ENCODE peak calls at places on chromosomes 3 and 15, in four cellular contexts. S, C, I and L are unnamed samples.

GRCh38 chr3:100329800-100330489 is 4.6 kb upstream of the NIT2 start:
- DNase-seq in C (no peak), S (no peak), I (no peak), L (no peak)

GRCh38 chr3:123623346-123623880 is 38.6 kb upstream of the HACD2 start:
- DNase-seq in C (peak), S (no peak), I (no peak), L (no peak)

GRCh38 chr3:175222356-175222755 is 363.2 kb downstream of the NAALADL2 start:
- DNase-seq in S (no peak), I (no peak), C (no peak), L (no peak)

GRCh38 chr3:122295286-122295685 is 29.8 kb upstream of the CSTA start:
- DNase-seq in I (no peak), S (no peak), C (no peak), L (no peak)

GRCh38 chr3:15300318-15301078 is 31.9 kb downstream of the SH3BP5 start:
- DNase-seq in C (peak), S (no peak), I (no peak), L (no peak)

GRCh38 chr3:59809750-59810444 is 760.1 kb upstream of the CFAP20DC start:
- DNase-seq in I (peak), S (no peak), C (peak), L (no peak)

GRCh38 chr3:120139140-120139539 is 44.9 kb upstream of the GSK3B start:
- DNase-seq in S (no peak), I (no peak), C (no peak), L (no peak)

GRCh38 chr15:26864664-26865191 is 2.1 kb upstream of the GABRA5 start:
- DNase-seq in S (peak), I (no peak), C (peak), L (no peak)

GRCh38 chr3:42705039-42705767 is 2.6 kb upstream of the HHATL start:
- DNase-seq in I (no peak), C (no peak), S (no peak), L (no peak)

GRCh38 chr15:87267798-87268197 is 988.7 kb downstream of the NTRK3 start:
- DNase-seq in C (peak), I (no peak), S (no peak), L (no peak)

GRCh38 chr3:43455233-43455632 is 166.6 kb downstream of the ANO10 start:
- DNase-seq in S (no peak), I (no peak), C (peak), L (no peak)

GRCh38 chr3:126916546-126916945 is 66.4 kb upstream of the PLXNA1 start:
- DNase-seq in I (no peak), C (no peak), S (no peak), L (no peak)

GRCh38 chr15:77107531-77108355 is 36.8 kb upstream of the TSPAN3 start:
- DNase-seq in S (peak), I (peak), C (no peak), L (peak)

GRCh38 chr15:85762039-85762755 is 32.5 kb downstream of the KLHL25 start:
- DNase-seq in S (no peak), I (no peak), C (no peak), L (no peak)

GRCh38 chr15:51687565-51687964 is 6.3 kb downstream of the SCG3 start:
- DNase-seq in S (no peak), I (no peak), C (no peak), L (no peak)

GRCh38 chr3:177035678-177036077 is 161.6 kb downstream of the TBL1XR1 start:
- DNase-seq in I (no peak), S (no peak), C (no peak), L (no peak)

GRCh38 chr15:35319354-35319753 is 226.6 kb downstream of the DPH6 start:
- DNase-seq in S (no peak), C (peak), I (no peak), L (no peak)

GRCh38 chr3:169678122-169678521 is 14.6 kb upstream of the MECOM start:
- DNase-seq in S (no peak), I (no peak), C (no peak), L (no peak)

GRCh38 chr15:62240697-62241096 is 75.6 kb upstream of the C2CD4B start:
- DNase-seq in I (no peak), C (no peak), S (no peak), L (no peak)

GRCh38 chr15:62244762-62245161 is 79.7 kb upstream of the C2CD4B start:
- DNase-seq in I (no peak), S (no peak), C (no peak), L (no peak)

GRCh38 chr15:62242999-62243398 is 77.9 kb upstream of the C2CD4B start:
- DNase-seq in C (no peak), I (no peak), S (no peak), L (no peak)

GRCh38 chr15:62240121-62240520 is 75.0 kb upstream of the C2CD4B start:
- DNase-seq in S (no peak), I (no peak), C (no peak), L (no peak)

GRCh38 chr15:62241135-62241770 is 76.2 kb upstream of the C2CD4B start:
- DNase-seq in I (no peak), C (peak), S (peak), L (no peak)
- TF ChIP-seq CTCF in I (no peak), C (no peak), S (peak), L (no peak)

DNA sequence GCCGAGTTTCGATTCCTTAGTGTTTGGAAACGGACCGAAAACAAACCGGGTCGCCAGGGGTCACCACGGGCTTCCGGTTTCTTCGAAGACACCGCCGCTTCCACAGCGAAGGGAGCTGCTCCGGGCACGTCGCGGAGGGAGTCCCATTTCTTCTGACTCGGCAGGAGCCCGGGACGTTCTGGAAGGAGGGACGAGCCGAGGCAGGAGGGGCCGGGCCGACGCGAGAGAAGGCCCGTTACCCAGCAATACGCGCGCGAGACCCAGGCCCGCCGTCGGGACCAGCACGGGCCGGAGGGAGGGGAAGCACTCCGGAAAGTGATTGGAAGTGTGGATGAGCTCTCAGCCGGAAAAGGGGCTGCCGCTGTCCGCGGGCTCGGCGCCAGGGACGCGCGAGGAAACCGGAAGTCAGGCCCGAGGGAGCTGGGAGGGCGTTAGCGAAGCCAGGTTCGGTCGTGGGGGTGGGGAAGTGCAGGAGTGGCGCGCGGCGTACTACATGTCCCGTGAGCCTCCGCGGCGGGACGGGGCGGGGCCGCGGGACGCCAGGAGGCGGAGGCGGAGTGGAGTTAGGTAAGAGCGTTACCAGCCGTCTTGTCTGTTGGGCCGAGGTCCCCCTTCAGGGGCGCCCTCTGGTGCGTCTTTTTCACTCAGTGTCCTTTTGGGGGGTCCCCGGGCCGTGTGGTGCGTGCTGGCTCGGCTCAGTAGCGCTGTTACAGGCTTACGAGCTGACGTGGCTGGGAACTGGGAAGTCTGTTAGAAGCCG is at the start of the genes AZI2 and ZCWPW2:
- DNase-seq in I (peak), C (peak), S (peak), L (peak)
- TF ChIP-seq CTCF in I (no peak), C (no peak), S (peak), L (no peak)

DNA sequence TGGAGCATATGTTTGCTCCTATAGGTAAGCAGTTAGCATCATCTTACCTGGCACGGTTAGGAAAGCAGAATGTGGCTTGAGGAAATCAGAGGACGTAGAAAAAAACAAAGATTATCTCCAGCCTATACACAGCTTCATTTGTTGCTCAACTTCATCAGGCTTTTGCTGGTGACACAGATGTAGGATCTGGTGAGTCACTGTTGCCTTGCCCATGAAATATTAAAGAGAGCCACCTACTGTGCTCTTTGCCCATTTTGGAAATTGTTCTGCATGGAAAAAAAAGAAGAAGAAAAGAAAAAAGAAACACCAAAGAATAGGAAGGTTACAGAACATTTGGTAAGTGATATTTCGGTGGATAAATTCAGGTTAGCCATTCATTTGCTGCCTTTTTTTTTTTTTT is 3.8 kb downstream of the IL1RAP start:
- DNase-seq in S (no peak), C (peak), I (no peak), L (no peak)
- TF ChIP-seq CTCF in S (no peak), C (no peak), I (no peak), L (no peak)

DNA sequence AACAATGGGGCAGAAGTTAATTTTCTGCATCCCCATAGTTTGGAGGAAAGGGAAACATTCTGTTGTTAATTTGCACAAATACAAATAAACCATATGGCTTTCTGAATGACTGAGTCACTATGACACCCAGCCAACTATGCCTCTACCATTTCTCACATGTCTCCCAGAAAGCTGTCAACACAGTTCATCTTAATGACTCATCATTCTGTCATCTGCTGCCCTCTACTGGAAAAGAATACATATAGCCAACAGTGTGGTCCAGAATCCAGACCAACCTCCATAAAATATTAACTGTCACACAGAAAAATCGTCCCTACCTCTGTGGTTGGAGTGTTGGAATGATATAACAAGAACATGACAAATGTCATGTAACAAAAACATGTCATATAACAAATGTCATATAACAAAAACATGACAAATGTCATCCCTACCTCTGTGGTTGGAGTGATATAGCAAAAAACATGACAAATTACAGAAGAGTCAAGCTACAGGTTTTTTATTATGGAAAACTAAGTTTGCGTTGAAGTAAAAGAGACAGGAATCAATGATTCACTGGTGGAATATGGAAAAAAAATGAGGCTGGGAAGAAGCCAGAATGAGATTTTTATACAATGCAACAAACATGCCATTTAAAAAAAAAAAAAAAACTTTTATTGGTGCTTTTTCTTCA is 47.7 kb upstream of the GYG1 start:
- DNase-seq in C (peak), S (no peak), I (peak), L (no peak)
- TF ChIP-seq CTCF in C (peak), S (peak), I (peak), L (peak)

GRCh38 chr3:73768594-73769308 is 144.0 kb upstream of the PDZRN3 start:
- DNase-seq in C (no peak), I (no peak), S (no peak), L (no peak)
- TF ChIP-seq CTCF in C (no peak), I (no peak), S (no peak), L (no peak)

DNA sequence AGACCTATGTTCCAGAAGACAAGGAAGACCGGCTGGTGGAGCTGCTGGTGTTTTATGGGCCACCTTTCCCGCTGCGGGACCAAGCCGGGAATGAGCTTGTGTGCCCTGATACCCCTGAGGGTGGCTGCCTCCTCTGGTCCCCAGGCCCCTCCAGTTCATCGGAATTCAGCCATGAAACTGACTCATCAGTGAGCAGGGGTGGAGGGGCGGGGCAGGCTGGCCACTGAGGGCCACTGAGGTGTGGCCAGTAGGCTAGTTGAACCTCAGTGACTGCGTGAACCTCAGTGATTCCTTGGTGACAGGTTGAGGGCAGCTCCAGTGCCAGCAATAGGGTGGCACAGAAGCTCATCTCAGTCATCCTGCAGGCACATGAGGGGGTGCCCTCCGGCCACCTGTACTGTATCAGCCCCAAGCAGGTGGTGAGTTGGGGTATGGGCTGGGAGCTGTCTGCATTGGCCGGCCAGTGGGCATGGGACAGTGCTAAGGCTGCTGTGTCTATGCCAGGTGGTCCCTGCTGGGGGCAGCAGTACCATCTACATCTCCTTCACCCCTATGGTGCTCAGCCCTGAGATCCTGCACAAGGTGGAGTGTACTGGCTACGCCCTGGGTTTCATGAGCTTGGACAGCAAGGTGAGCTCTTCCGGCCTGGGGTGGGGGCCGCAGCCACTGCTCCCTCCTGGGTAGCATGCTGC is 20.3 kb downstream of the ACAA1 start:
- DNase-seq in C (no peak), I (no peak), S (no peak), L (no peak)
- TF ChIP-seq CTCF in C (no peak), I (no peak), S (no peak), L (no peak)

DNA sequence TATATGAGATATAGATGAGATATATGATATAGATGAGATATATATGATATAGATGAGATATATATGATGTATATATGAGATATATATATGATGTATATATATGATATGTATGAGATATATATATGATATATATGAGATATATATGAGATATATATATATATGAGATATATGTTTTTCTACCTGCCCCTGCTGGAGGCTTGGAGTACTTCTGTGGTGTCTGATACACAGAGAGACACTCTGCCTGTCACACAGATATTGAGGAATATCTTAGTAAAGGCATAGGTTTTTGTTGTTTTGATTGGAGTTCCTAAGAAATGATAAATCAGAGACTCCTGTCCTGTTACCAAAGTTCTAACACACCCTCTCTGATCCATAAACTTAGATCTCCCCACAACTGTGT is 43.0 kb downstream of the TMEM41A start:
- DNase-seq in I (no peak), S (no peak), C (no peak), L (no peak)
- TF ChIP-seq CTCF in I (no peak), S (peak), C (no peak), L (no peak)

GRCh38 chr15:99059010-99059981 is 45.6 kb upstream of the SYNM start:
- DNase-seq in S (peak), C (peak), I (peak), L (peak)

GRCh38 chr15:99057020-99057419 is 47.9 kb upstream of the SYNM start:
- DNase-seq in S (no peak), I (no peak), C (no peak), L (no peak)

GRCh38 chr15:99057697-99058420 is 47.0 kb upstream of the SYNM start:
- DNase-seq in I (no peak), S (no peak), C (no peak), L (no peak)

GRCh38 chr15:99058421-99058870 is 46.4 kb upstream of the SYNM start:
- DNase-seq in C (no peak), S (no peak), I (no peak), L (no peak)

DNA sequence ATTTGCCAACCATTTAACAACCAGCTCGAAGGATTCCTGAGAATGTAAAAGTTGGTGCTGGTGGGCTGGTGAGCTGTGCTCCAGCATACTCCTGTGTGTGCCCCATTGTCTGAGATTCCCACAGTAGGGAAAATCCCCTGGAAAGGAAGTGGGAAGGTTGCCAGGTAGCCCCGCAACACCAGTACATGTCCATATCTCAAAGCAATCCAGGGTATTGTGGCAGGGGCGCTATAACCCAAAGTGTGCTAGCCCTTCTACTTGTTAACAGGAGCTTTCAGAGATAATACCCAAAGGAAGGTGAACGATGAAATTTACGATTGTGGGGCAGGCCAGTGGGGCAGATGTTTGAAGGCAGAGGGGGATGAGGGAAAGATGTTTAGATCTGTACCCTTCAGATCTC is 42.7 kb upstream of the SYNM start:
- DNase-seq in I (no peak), S (no peak), C (no peak), L (no peak)
- TF ChIP-seq CTCF in I (no peak), S (no peak), C (no peak), L (no peak)